ENCODE peak calls at places on chromosomes 4 and X, in nine cellular contexts. W is RKO; H is uterus; O is sciatic nerve; A is GM12891; M is NCI-H146; B is H54; C is nephron progenitor cell; V is activated CD8-positive, alpha-beta memory T cell treated with anti-CD3 and anti-CD28 coated beads, Interleukin-2, amount 50 U/mL, for 48 hours. G is an unnamed sample.

GRCh38 chrX:80984118-80984517 is 174.4 kb upstream of the BRWD3 start:
- DNase-seq in C (no peak), V (no peak), H (no peak), W (no peak), A (no peak), B (no peak), M (no peak), O (no peak), G (no peak)

GRCh38 chrX:52995974-52996304 is 37.6 kb upstream of the FAM156A start:
- DNase-seq in B (no peak), W (no peak), A (no peak), C (no peak), O (no peak), V (no peak), M (no peak), H (no peak), G (no peak)

GRCh38 chr4:1460967-1461868 is 55.0 kb upstream of the NKX1-1 start:
- DNase-seq in C (no peak), M (no peak), W (no peak), H (no peak), B (no peak), O (no peak), A (no peak), V (peak), G (no peak)

GRCh38 chr4:182847956-182848450 is 69.2 kb downstream of the DCTD start:
- DNase-seq in M (no peak), C (no peak), V (no peak), H (no peak), W (no peak), A (no peak), B (no peak), O (no peak), G (no peak)

GRCh38 chrX:74160816-74161215 is 143.2 kb upstream of the ZCCHC13 start:
- DNase-seq in H (no peak), A (no peak), W (no peak), C (no peak), V (no peak), M (no peak), O (no peak), B (no peak), G (no peak)

GRCh38 chr4:151744614-151745013 is 16.2 kb downstream of the GATB start:
- DNase-seq in H (peak), A (no peak), O (no peak), V (no peak), M (no peak), B (peak), W (peak), C (no peak), G (no peak)

GRCh38 chr4:101169044-101170014 is 178.0 kb downstream of the PPP3CA start:
- DNase-seq in B (no peak), W (peak), O (no peak), H (peak), C (peak), M (peak), A (no peak), V (peak), G (peak)

GRCh38 chr4:118762753-118763477 is 73.0 kb downstream of the SEC24D start:
- DNase-seq in M (no peak), C (no peak), W (no peak), V (no peak), A (no peak), O (no peak), H (no peak), B (no peak), G (no peak)

GRCh38 chr4:85489273-85489672 is 14.3 kb downstream of the ARHGAP24 start:
- DNase-seq in O (no peak), A (no peak), B (no peak), W (no peak), H (peak), V (no peak), M (no peak), C (no peak), G (no peak)

GRCh38 chr4:77022581-77023133 is 53.1 kb downstream of the CCNI start:
- DNase-seq in O (no peak), B (peak), H (no peak), M (peak), V (no peak), C (peak), A (no peak), W (no peak), G (no peak)

GRCh38 chr4:75673959-75674328 is 733 bp upstream of the G3BP2 start:
- DNase-seq in H (no peak), A (no peak), C (no peak), O (no peak), B (no peak), M (peak), V (no peak), W (peak), G (no peak)

GRCh38 chr4:20618010-20618409 is 82.2 kb upstream of the PACRGL start:
- DNase-seq in O (peak), A (no peak), W (no peak), H (peak), C (peak), B (no peak), V (no peak), M (no peak), G (peak)

GRCh38 chrX:15680401-15680800 is 15.8 kb upstream of the CLTRN start:
- DNase-seq in C (no peak), O (no peak), W (peak), B (no peak), V (no peak), H (no peak), M (no peak), A (no peak), G (no peak)

G was measured in heart left ventricle.